ENCODE peak calls at places on chromosome 16, in ten cellular contexts. F is activated CD4-positive, alpha-beta memory T cell treated with anti-CD3 and anti-CD28 coated beads for 36 hours; B is stimulated activated CD4-positive, alpha-beta T cell treated with anti-CD3 and anti-CD28 coated beads, Interleukin-4, amount 100 ng/mL, for 48 hours; M is NCI-H69; T is SK-MEL-5; U is activated T-helper 1 cell treated with anti-CD3 and anti-CD28 coated beads, Interleukin-12 subunit alpha, Interleukin-12 subunit beta, Interleukin-2, Interleukin-4 antibody, amounts not matched to agents 30 ng/mL and 10 ng/mL and 1 ng/mL, durations not matched to agents 14 hours and 24 hours and 36 hours; P is activated gamma-delta T cell treated with anti-CD3 and anti-CD28 coated beads, Interleukin-2, amount 50 U/mL, for 16 hours; W is AG04450; K is RWPE2; O is T-helper 9 cell. G is an unnamed sample.

GRCh38 chr16:59988591-59988990 is 1254.5 kb upstream of the GOT2 start:
- DNase-seq in F (no peak), B (no peak), M (no peak), T (no peak), U (no peak), P (no peak), W (no peak), K (no peak), O (no peak), G (no peak)

GRCh38 chr16:1035066-1035415 is 37.5 kb upstream of the SSTR5 start:
- DNase-seq in F (no peak), B (no peak), M (no peak), T (no peak), U (no peak), P (no peak), W (no peak), K (no peak), O (no peak), G (no peak)

GRCh38 chr16:89887243-89887642 is 13.9 kb downstream of the TCF25 start:
- DNase-seq in F (no peak), B (no peak), M (no peak), T (no peak), U (no peak), P (no peak), W (no peak), K (peak; percentile 60), O (no peak), G (no peak)

GRCh38 chr16:78461496-78461938 is 362.1 kb downstream of the WWOX start:
- DNase-seq in F (no peak), B (no peak), M (no peak), T (no peak), U (no peak), P (no peak), W (no peak), K (no peak), O (no peak), G (no peak)

GRCh38 chr16:73228649-73229048 is 180.7 kb upstream of the ZFHX3 start:
- DNase-seq in F (no peak), B (no peak), M (no peak), T (no peak), U (no peak), P (no peak), W (peak; percentile 81), K (no peak), O (no peak), G (no peak)

GRCh38 chr16:83470406-83470805 is 337.4 kb upstream of the HSBP1 start:
- DNase-seq in F (no peak), B (no peak), M (no peak), T (no peak), U (no peak), P (no peak), W (no peak), K (no peak), O (no peak), G (no peak)

GRCh38 chr16:78177927-78178326 is 78.5 kb downstream of the WWOX start:
- DNase-seq in F (no peak), B (no peak), M (peak; percentile 77), T (no peak), U (no peak), P (no peak), W (no peak), K (no peak), O (no peak), G (no peak)

GRCh38 chr16:19776147-19776546 is 58.1 kb downstream of the IQCK start:
- DNase-seq in F (no peak), B (no peak), M (no peak), T (no peak), U (no peak), P (no peak), W (no peak), K (no peak), O (no peak), G (no peak)

GRCh38 chr16:85543536-85543935 is 69.6 kb upstream of the GSE1 start:
- DNase-seq in F (no peak), B (no peak), M (no peak), T (no peak), U (no peak), P (no peak), W (no peak), K (no peak), O (no peak), G (no peak)

GRCh38 chr16:83781-84615 is 6.0 kb downstream of the MPG start:
- DNase-seq in F (peak; percentile 42), B (no peak), M (peak; percentile 40), T (no peak), U (no peak), P (no peak), W (no peak), K (no peak), O (no peak), G (no peak)

GRCh38 chr16:86634290-86634689 is 55.9 kb downstream of the FOXL1 start:
- DNase-seq in F (no peak), B (no peak), M (no peak), T (peak; percentile 29), U (no peak), P (no peak), W (no peak), K (no peak), O (no peak), G (no peak)

GRCh38 chr16:77974883-77975282 is 47.5 kb upstream of the CLEC3A start:
- DNase-seq in F (peak; percentile 23), B (no peak), M (no peak), T (no peak), U (no peak), P (no peak), W (no peak), K (no peak), O (no peak), G (no peak)

GRCh38 chr16:25905810-25906209 is 214.1 kb downstream of the HS3ST4 start:
- DNase-seq in F (no peak), B (no peak), M (no peak), T (no peak), U (no peak), P (no peak), W (no peak), K (no peak), O (no peak), G (no peak)

GRCh38 chr16:79505344-79505743 is 95.2 kb downstream of the MAF start:
- DNase-seq in F (no peak), B (no peak), M (no peak), T (no peak), U (no peak), P (no peak), W (no peak), K (no peak), O (no peak), G (no peak)